ENCODE peak calls at places on chromosomes 16 and 17, in eight cellular contexts. B is stimulated activated CD4-positive, alpha-beta T cell treated with anti-CD3 and anti-CD28 coated beads, Interleukin-4, amount 100 ng/mL, for 1 hour; C is fibroblast of the aortic adventitia; Y is neural progenitor cell; Z is EL; R is endothelial cell; N is IMR-90; P is esophagus muscularis mucosa. V is an unnamed sample.

GRCh38 chr17:82314721-82315605 is 2.4 kb downstream of the CD7 start:
- DNase-seq in B (no peak), C (no peak), Y (no peak), Z (no peak), R (no peak), N (no peak), P (no peak), V (no peak)

GRCh38 chr16:51431517-51432241 is 280.6 kb upstream of the SALL1 start:
- DNase-seq in B (no peak), C (peak; percentile 96), Y (peak; percentile 26), Z (peak; percentile 93), R (no peak), N (peak; percentile 99), P (no peak), V (peak; percentile 29)

GRCh38 chr17:79799174-79799537 is 2.3 kb upstream of the CBX8 start:
- DNase-seq in B (no peak), C (no peak), Y (peak; percentile 67), Z (no peak), R (no peak), N (no peak), P (no peak), V (no peak)

GRCh38 chr17:44220211-44221071 is 966 bp upstream of the UBTF start:
- DNase-seq in B (peak; percentile 64), C (peak; percentile 61), Y (peak; percentile 71), Z (peak; percentile 49), R (peak; percentile 33), N (peak; percentile 44), P (no peak), V (peak; percentile 69)

GRCh38 chr17:79933863-79934652 is 94.8 kb upstream of the CBX4 start:
- DNase-seq in B (peak; percentile 7), C (no peak), Y (no peak), Z (peak; percentile 27), R (no peak), N (peak; percentile 26), P (no peak), V (no peak)

GRCh38 chr17:68972119-68972704 is 17.0 kb upstream of the ABCA8 start:
- DNase-seq in B (no peak), C (peak; percentile 69), Y (peak; percentile 50), Z (peak; percentile 15), R (peak; percentile 30), N (peak; percentile 36), P (no peak), V (peak; percentile 20)

GRCh38 chr17:32927724-32928526 is at the start of gene TMEM98:
- DNase-seq in B (peak; percentile 5), C (peak; percentile 12), Y (peak; percentile 81), Z (peak; percentile 30), R (peak; percentile 53), N (peak; percentile 12), P (no peak), V (peak; percentile 36)

GRCh38 chr17:44543213-44543904 is 13.9 kb upstream of the FZD2 start:
- DNase-seq in B (no peak), C (peak; percentile 83), Y (peak; percentile 90), Z (peak; percentile 99), R (peak; percentile 33), N (peak; percentile 96), P (no peak), V (no peak)

GRCh38 chr17:17783825-17784598 is 52.8 kb downstream of the SREBF1 start:
- DNase-seq in B (peak; percentile 20), C (peak; percentile 36), Y (peak; percentile 92), Z (no peak), R (peak; percentile 42), N (no peak), P (no peak), V (peak; percentile 48)